ENCODE peak calls at places on chromosome 13, in nine cellular contexts. I, D, Q, K, F, U, P, V and L are unnamed samples. For H3K4me1, the result is how much of the 10 kb centered on the place peaks cover.

GRCh38 chr13:48094404-48094780 is 512 bp downstream of the MED4 start:
- DNase-seq in I (peak), D (no peak), Q (no peak), K (no peak), F (peak), U (no peak), P (peak), V (peak), L (no peak)

GRCh38 chr13:99626461-99627082 is 125.3 kb downstream of the TM9SF2 start:
- DNase-seq in I (no peak), D (peak), Q (no peak), K (no peak), F (peak), U (peak), P (no peak), V (no peak), L (peak)

GRCh38 chr13:111627596-111627995 is 307.2 kb downstream of the TEX29 start:
- DNase-seq in I (no peak), D (no peak), Q (no peak), K (no peak), F (no peak), U (no peak), P (no peak), V (no peak), L (no peak)

GRCh38 chr13:38868399-38868798 is 122.2 kb downstream of the STOML3 start:
- DNase-seq in I (no peak), D (no peak), Q (no peak), K (no peak), F (no peak), U (no peak), P (no peak), V (no peak), L (no peak)

GRCh38 chr13:50408068-50408467 is 392.8 kb downstream of the KCNRG start:
- DNase-seq in I (no peak), D (no peak), Q (no peak), K (no peak), F (no peak), U (no peak), P (no peak), V (no peak), L (no peak)

GRCh38 chr13:80430561-80430960 is 89.6 kb upstream of the SPRY2 start:
- DNase-seq in I (no peak), D (no peak), Q (no peak), K (no peak), F (no peak), U (peak), P (no peak), V (no peak), L (no peak)

GRCh38 chr13:29457299-29457698 is 138.2 kb downstream of the SLC7A1 start:
- DNase-seq in I (no peak), D (peak), Q (no peak), K (no peak), F (no peak), U (peak), P (no peak), V (no peak), L (no peak)

GRCh38 chr13:76677047-76677446 is 209.2 kb downstream of the KCTD12 start:
- DNase-seq in I (no peak), D (peak), Q (no peak), K (peak), F (no peak), U (no peak), P (no peak), V (no peak), L (no peak)

GRCh38 chr13:37645181-37645580 is 46.6 kb upstream of the POSTN start:
- DNase-seq in I (no peak), D (no peak), Q (no peak), K (no peak), F (peak), U (no peak), P (no peak), V (peak), L (no peak)

GRCh38 chr13:76992548-76993001 is 694 bp downstream of the CLN5 start:
- DNase-seq in I (peak), D (peak), Q (peak), K (no peak), F (peak), U (peak), P (no peak), V (peak), L (peak)

GRCh38 chr13:45518525-45519235 is 53.9 kb downstream of the COG3 start:
- DNase-seq in I (no peak), D (peak), Q (no peak), K (no peak), F (no peak), U (peak), P (no peak), V (no peak), L (no peak)

GRCh38 chr13:85313761-85314503 is 485.3 kb downstream of the SLITRK6 start:
- DNase-seq in I (no peak), D (peak), Q (no peak), K (no peak), F (no peak), U (peak), P (no peak), V (no peak), L (no peak)

GRCh38 chr13:33186851-33187250 is 98.7 kb downstream of the STARD13 start:
- DNase-seq in I (no peak), D (peak), Q (no peak), K (no peak), F (no peak), U (peak), P (peak), V (peak), L (no peak)
- H3K4me1 ChIP-seq in I (under half), D (under half), Q (half or more), K (under half), F (under half), U (under half), P (under half), V (under half), L (under half)

DNA sequence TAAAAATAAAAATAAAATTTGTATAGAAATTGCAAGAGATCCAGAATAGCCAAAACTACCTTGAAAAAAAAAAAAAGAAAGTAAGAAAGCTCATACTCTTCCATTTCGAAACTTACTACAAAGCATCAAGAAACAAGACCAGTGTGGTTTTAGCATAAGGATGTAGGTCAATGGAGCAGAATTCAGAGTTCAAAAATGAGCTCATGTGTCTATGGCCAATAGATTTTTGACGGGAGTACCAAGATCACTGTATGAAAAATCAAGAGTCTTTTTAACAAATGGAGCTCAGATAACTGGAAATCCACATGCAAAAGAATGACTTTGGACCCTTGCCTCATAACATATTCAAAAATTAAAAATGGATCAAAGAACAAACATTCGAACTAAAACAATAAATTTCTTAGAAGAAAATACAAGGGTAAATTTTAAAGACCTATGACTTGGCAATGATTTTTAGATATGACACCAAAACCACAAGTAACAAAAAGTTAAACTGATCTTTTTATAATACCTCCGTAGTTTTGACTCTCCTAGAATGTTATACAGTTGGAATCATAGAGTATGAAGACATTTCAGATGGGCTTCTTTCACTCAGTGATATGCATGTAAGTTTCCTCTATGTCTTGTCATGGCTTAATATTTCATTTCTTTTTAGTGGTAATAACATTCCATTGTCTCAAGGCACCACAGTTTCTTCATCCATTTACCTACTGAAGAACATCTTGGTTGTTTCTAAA is 43.2 kb downstream of the KLF12 start:
- DNase-seq in I (no peak), D (no peak), Q (no peak), K (no peak), F (no peak), U (no peak), P (peak), V (no peak), L (no peak)
- H3K4me1 ChIP-seq in I (under half), D (under half), Q (under half), K (under half), F (under half), U (under half), P (under half), V (under half), L (under half)

GRCh38 chr13:114045113-114045735 is 71.3 kb upstream of the C13orf46 start:
- DNase-seq in I (no peak), D (no peak), Q (no peak), K (no peak), F (no peak), U (no peak), P (no peak), V (no peak), L (no peak)

GRCh38 chr13:114048463-114048862 is 74.6 kb upstream of the C13orf46 start:
- DNase-seq in I (no peak), D (no peak), Q (peak), K (no peak), F (peak), U (no peak), P (no peak), V (peak), L (no peak)

GRCh38 chr13:114046447-114046846 is 72.6 kb upstream of the C13orf46 start:
- DNase-seq in I (no peak), D (no peak), Q (no peak), K (no peak), F (no peak), U (no peak), P (no peak), V (no peak), L (no peak)

GRCh38 chr13:114049026-114049425 is 75.2 kb upstream of the C13orf46 start:
- DNase-seq in I (no peak), D (no peak), Q (peak), K (no peak), F (no peak), U (no peak), P (peak), V (no peak), L (no peak)

DNA sequence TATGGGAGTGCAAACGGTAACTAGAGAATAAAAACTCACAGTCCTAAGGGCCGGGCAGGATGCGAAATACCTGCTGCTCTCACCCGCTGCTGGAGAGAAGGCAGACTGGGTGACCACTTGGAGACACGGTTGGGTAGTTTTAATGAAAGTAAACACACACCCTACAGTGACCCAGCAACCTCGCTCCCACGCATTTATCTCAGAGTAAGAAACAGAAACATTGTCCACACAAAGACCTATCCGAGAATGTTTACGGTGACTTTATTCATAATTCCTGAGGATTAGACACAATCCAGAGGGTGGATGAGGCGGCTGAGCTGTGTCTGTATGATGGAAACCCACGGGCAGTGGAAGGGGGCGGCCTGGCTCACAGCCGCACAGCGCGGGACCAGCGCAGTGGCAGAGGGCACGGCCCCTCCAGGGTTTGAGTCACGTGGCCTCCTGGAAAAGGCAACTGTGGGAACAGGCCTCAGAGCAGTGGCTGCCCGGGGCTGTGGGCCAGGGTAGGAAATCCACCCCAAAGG is 73.5 kb upstream of the C13orf46 start:
- DNase-seq in I (peak), D (no peak), Q (peak), K (no peak), F (no peak), U (no peak), P (no peak), V (no peak), L (no peak)
- H3K4me1 ChIP-seq in I (under half), D (under half), Q (half or more), K (under half), F (under half), U (under half), P (under half), V (under half), L (under half)

DNA sequence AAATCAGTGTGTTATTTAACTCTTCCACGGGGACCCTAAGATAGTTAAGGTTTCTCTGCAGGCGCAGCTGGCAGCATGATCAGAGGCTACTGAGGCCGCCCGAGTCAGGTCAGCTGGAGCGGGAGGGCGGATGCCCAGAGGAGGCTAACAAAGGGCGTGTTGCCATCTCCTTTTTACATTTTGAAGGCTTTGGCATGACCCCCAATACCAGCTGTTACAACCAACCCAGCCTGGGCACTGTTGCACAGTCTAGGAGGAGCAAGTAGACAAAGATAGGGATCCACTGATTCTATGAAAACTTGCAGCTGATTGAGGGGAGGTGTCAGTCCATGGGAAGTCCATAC is 15.7 kb downstream of the COL4A2 start:
- DNase-seq in I (no peak), D (no peak), Q (no peak), K (no peak), F (no peak), U (no peak), P (no peak), V (no peak), L (no peak)
- H3K4me1 ChIP-seq in I (under half), D (under half), Q (half or more), K (under half), F (under half), U (under half), P (under half), V (under half), L (under half)

GRCh38 chr13:113860579-113861432 is 3.1 kb downstream of the GAS6 start:
- DNase-seq in I (peak), D (peak), Q (peak), K (no peak), F (peak), U (peak), P (peak), V (peak), L (peak)
- H3K4me1 ChIP-seq in I (half or more), D (under half), Q (half or more), K (under half), F (half or more), U (under half), P (under half), V (under half), L (under half)